ENCODE peak calls at places on chromosomes 2 and 18, in eight cellular contexts. R is activated T-cell treated with anti-CD3 and anti-CD28 coated beads for 1 hour, C is gastrocnemius medialis, F is ACHN, P is amniotic stem cell, B is RWPE1, Q is fibroblast of lung, D is T-cell. G is an unnamed sample.

GRCh38 chr2:223563462-223563861 is 38.7 kb downstream of the SCG2 start:
- DNase-seq in R (no peak), C (no peak), F (peak), P (peak), B (peak), Q (peak), D (no peak), G (peak)

GRCh38 chr2:177078843-177079242 is 133.8 kb upstream of the HNRNPA3 start:
- DNase-seq in R (no peak), C (no peak), F (no peak), P (no peak), B (no peak), Q (no peak), D (no peak), G (no peak)

GRCh38 chr2:223460774-223461211 is 141.4 kb downstream of the SCG2 start:
- DNase-seq in R (no peak), C (no peak), F (no peak), P (no peak), B (peak), Q (peak), D (no peak), G (peak)

GRCh38 chr2:142037051-142037450 is 93.8 kb downstream of the LRP1B start:
- DNase-seq in R (no peak), C (no peak), F (no peak), P (no peak), B (no peak), Q (no peak), D (no peak), G (peak)

GRCh38 chr2:40372278-40372580 is 79.7 kb downstream of the SLC8A1 start:
- DNase-seq in R (no peak), C (no peak), F (no peak), P (no peak), B (no peak), Q (peak), D (no peak), G (no peak)

GRCh38 chr18:77822552-77823138 is 573.0 kb downstream of the GALR1 start:
- DNase-seq in R (no peak), C (no peak), F (no peak), P (no peak), B (no peak), Q (no peak), D (no peak), G (no peak)

GRCh38 chr18:38359258-38359657 is 793.7 kb upstream of the CELF4 start:
- DNase-seq in R (no peak), C (no peak), F (no peak), P (no peak), B (no peak), Q (no peak), D (no peak), G (no peak)

GRCh38 chr2:64085936-64086335 is 58.3 kb downstream of the PELI1 start:
- DNase-seq in R (no peak), C (no peak), F (no peak), P (no peak), B (no peak), Q (no peak), D (no peak), G (no peak)

GRCh38 chr2:24859968-24860600 is 60.0 kb downstream of the ADCY3 start:
- DNase-seq in R (no peak), C (no peak), F (no peak), P (no peak), B (no peak), Q (no peak), D (no peak), G (no peak)

GRCh38 chr2:189534854-189535253 is 45.7 kb downstream of the SLC40A1 start:
- DNase-seq in R (no peak), C (no peak), F (peak), P (no peak), B (peak), Q (peak), D (no peak), G (peak)

GRCh38 chr2:145190031-145190703 is 670.2 kb upstream of the ZEB2 start:
- DNase-seq in R (no peak), C (no peak), F (no peak), P (no peak), B (no peak), Q (no peak), D (no peak), G (no peak)

GRCh38 chr2:231933916-231934401 is 7.8 kb upstream of the NPPC start:
- DNase-seq in R (no peak), C (no peak), F (no peak), P (no peak), B (no peak), Q (no peak), D (no peak), G (no peak)

GRCh38 chr18:13280066-13280795 is 61.7 kb downstream of the LDLRAD4 start:
- DNase-seq in R (no peak), C (no peak), F (no peak), P (no peak), B (no peak), Q (no peak), D (no peak), G (no peak)

GRCh38 chr2:112636605-112637288 is 9.0 kb upstream of the SLC20A1 start:
- DNase-seq in R (no peak), C (no peak), F (no peak), P (no peak), B (no peak), Q (no peak), D (no peak), G (no peak)

GRCh38 chr18:23277399-23277798 is 142.1 kb downstream of the CABLES1 start:
- DNase-seq in R (no peak), C (no peak), F (no peak), P (no peak), B (no peak), Q (no peak), D (no peak), G (no peak)

GRCh38 chr2:10931710-10932255 is 20.0 kb downstream of the KCNF1 start:
- DNase-seq in R (no peak), C (peak), F (peak), P (no peak), B (no peak), Q (peak), D (no peak), G (no peak)

GRCh38 chr2:1625281-1626001 is 118.9 kb downstream of the PXDN start:
- DNase-seq in R (no peak), C (no peak), F (peak), P (no peak), B (peak), Q (peak), D (no peak), G (peak)

GRCh38 chr18:26468931-26469340 is 79.4 kb downstream of the KCTD1 start:
- DNase-seq in R (no peak), C (no peak), F (peak), P (no peak), B (no peak), Q (no peak), D (no peak), G (no peak)

GRCh38 chr2:217911283-217911965 is 91.4 kb downstream of the TNS1 start:
- DNase-seq in R (no peak), C (no peak), F (no peak), P (no peak), B (no peak), Q (no peak), D (no peak), G (no peak)

GRCh38 chr2:226579519-226579918 is 220.1 kb downstream of the IRS1 start:
- DNase-seq in R (no peak), C (no peak), F (no peak), P (no peak), B (no peak), Q (no peak), D (no peak), G (no peak)

GRCh38 chr2:120343433-120344105 is 2.4 kb upstream of the INHBB start:
- DNase-seq in R (peak), C (peak), F (peak), P (peak), B (peak), Q (peak), D (peak), G (no peak)